ENCODE peak calls at places on chromosomes 11 and 22, in five cellular contexts. B is NB4, X is renal cortical epithelial cell, G is substantia nigra, M is NCI-H2107. H is an unnamed sample.

GRCh38 chr11:75777461-75778110 is 9.0 kb downstream of the DGAT2 start:
- DNase-seq in B (peak), X (no peak), G (no peak), M (no peak), H (peak)

GRCh38 chr11:47270331-47271271 is 668 bp downstream of the MADD start:
- DNase-seq in B (peak), X (no peak), G (no peak), M (no peak), H (peak)

GRCh38 chr11:72343159-72343756 is 91.1 kb downstream of the CLPB start:
- DNase-seq in B (peak), X (no peak), G (no peak), M (no peak), H (peak)

GRCh38 chr11:73957654-73958361 is 7.0 kb downstream of the DNAJB13 start:
- DNase-seq in B (no peak), X (no peak), G (no peak), M (no peak), H (no peak)

GRCh38 chr11:11252403-11252802 is 100.6 kb downstream of the CSNK2A3 start:
- DNase-seq in B (no peak), X (no peak), G (no peak), M (no peak), H (no peak)

GRCh38 chr11:65793144-65793581 is 6.3 kb downstream of the OVOL1 start:
- DNase-seq in B (no peak), X (no peak), G (no peak), M (peak), H (no peak)

GRCh38 chr22:21760640-21761039 is 25.0 kb upstream of the YPEL1 start:
- DNase-seq in B (peak), X (peak), G (no peak), M (peak), H (peak)

GRCh38 chr11:76791861-76792260 is 8.7 kb downstream of the TSKU start:
- DNase-seq in B (peak), X (peak), G (no peak), M (no peak), H (no peak)

GRCh38 chr11:14213006-14213405 is 146.0 kb downstream of the RRAS2 start:
- DNase-seq in B (no peak), X (no peak), G (no peak), M (no peak), H (no peak)

GRCh38 chr22:17547995-17548755 is 15.1 kb upstream of the SLC25A18 start:
- DNase-seq in B (no peak), X (no peak), G (no peak), M (no peak), H (no peak)

GRCh38 chr11:19633276-19633675 is 79.4 kb upstream of the NAV2 start:
- DNase-seq in B (no peak), X (no peak), G (peak), M (no peak), H (no peak)

GRCh38 chr22:22935546-22936157 is 48.0 kb downstream of the IGLL5 start:
- DNase-seq in B (peak), X (no peak), G (no peak), M (no peak), H (no peak)

GRCh38 chr11:57515332-57516060 is at the start of gene SLC43A1:
- DNase-seq in B (peak), X (peak), G (no peak), M (no peak), H (peak)

GRCh38 chr11:116421529-116422185 is 351.1 kb downstream of the BUD13 start:
- DNase-seq in B (no peak), X (no peak), G (no peak), M (no peak), H (no peak)

GRCh38 chr11:40797981-40798380 is 661.5 kb downstream of the LRRC4C start:
- DNase-seq in B (no peak), X (peak), G (no peak), M (no peak), H (no peak)

GRCh38 chr11:77130763-77131513 is 2.9 kb downstream of the MYO7A start:
- DNase-seq in B (no peak), X (peak), G (no peak), M (no peak), H (no peak)

GRCh38 chr11:125020342-125020741 is 42.8 kb upstream of the SLC37A2 start:
- DNase-seq in B (no peak), X (no peak), G (no peak), M (no peak), H (no peak)

GRCh38 chr11:71936825-71937224 is 8.0 kb downstream of the RNF121 start:
- DNase-seq in B (no peak), X (no peak), G (no peak), M (no peak), H (no peak)

GRCh38 chr22:49632199-49633009 is 195.3 kb downstream of the BRD1 start:
- DNase-seq in B (peak), X (peak), G (peak), M (peak), H (no peak)

GRCh38 chr22:38257650-38258246 is 15.1 kb downstream of the TMEM184B start:
- DNase-seq in B (no peak), X (no peak), G (no peak), M (peak), H (no peak)

GRCh38 chr22:49979587-49980264 is 19.2 kb downstream of the PIM3 start:
- DNase-seq in B (peak), X (no peak), G (no peak), M (no peak), H (peak)

GRCh38 chr11:128482512-128483191 is 104.7 kb downstream of the ETS1 start:
- DNase-seq in B (peak), X (no peak), G (no peak), M (no peak), H (peak)

GRCh38 chr11:63641727-63642126 is 27.5 kb upstream of the PLAAT3 start:
- DNase-seq in B (no peak), X (peak), G (no peak), M (no peak), H (no peak)

GRCh38 chr11:113664981-113665710 is 41.0 kb downstream of the TMPRSS5 start:
- DNase-seq in B (no peak), X (no peak), G (no peak), M (no peak), H (peak)

GRCh38 chr11:90218606-90219005 is 4.2 kb downstream of the CHORDC1 start:
- DNase-seq in B (peak), X (no peak), G (no peak), M (no peak), H (peak)

GRCh38 chr22:22703715-22704114 is 59.3 kb downstream of the GGTLC2 start:
- DNase-seq in B (no peak), X (no peak), G (no peak), M (no peak), H (no peak)

GRCh38 chr22:45023431-45023830 is 13.6 kb upstream of the PHF21B start:
- DNase-seq in B (no peak), X (no peak), G (no peak), M (no peak), H (no peak)

GRCh38 chr22:45101828-45102227 is 61.9 kb upstream of the NUP50 start:
- DNase-seq in B (peak), X (no peak), G (peak), M (no peak), H (peak)

GRCh38 chr22:47154621-47155081 is 392.2 kb downstream of the TBC1D22A start:
- DNase-seq in B (no peak), X (no peak), G (peak), M (no peak), H (no peak)

GRCh38 chr11:131739243-131739882 is 368.9 kb downstream of the NTM start:
- DNase-seq in B (no peak), X (no peak), G (no peak), M (no peak), H (no peak)

GRCh38 chr22:20937031-20937793 is 20.0 kb downstream of the CRKL start:
- DNase-seq in B (no peak), X (no peak), G (no peak), M (no peak), H (no peak)

GRCh38 chr11:1548221-1549070 is 23.6 kb downstream of the DUSP8 start:
- DNase-seq in B (peak), X (peak), G (no peak), M (peak), H (no peak)